ENCODE peak calls at places on chromosomes 5 and 9, in eight cellular contexts. One of them, this sample, is unnamed.

GRCh38 chr5:76403713-76403962 is 553 bp downstream of the IQGAP2 start:
- DNase-seq in adrenal gland: no peak
- DNase-seq in AG10803: no peak
- DNase-seq in fibroblast of lung: no peak
- DNase-seq in HFF-Myc: no peak
- DNase-seq in IMR-90: no peak
- DNase-seq in fibroblast of the aortic adventitia: no peak
- DNase-seq in BJ: no peak
- DNase-seq in this sample: no peak

GRCh38 chr9:136485049-136485647 is 2.3 kb upstream of the SEC16A start:
- DNase-seq in adrenal gland: peak; percentile 77
- DNase-seq in AG10803: peak; percentile 67
- DNase-seq in fibroblast of lung: peak; percentile 72
- DNase-seq in HFF-Myc: peak; percentile 50
- DNase-seq in IMR-90: peak; percentile 61
- DNase-seq in fibroblast of the aortic adventitia: peak; percentile 77
- DNase-seq in BJ: no peak
- DNase-seq in this sample: no peak

GRCh38 chr9:88237454-88238280 is 99.4 kb upstream of the SPATA31C2 start:
- DNase-seq in adrenal gland: no peak
- DNase-seq in AG10803: peak; percentile 34
- DNase-seq in fibroblast of lung: no peak
- DNase-seq in HFF-Myc: no peak
- DNase-seq in IMR-90: no peak
- DNase-seq in fibroblast of the aortic adventitia: peak; percentile 3
- DNase-seq in BJ: no peak
- DNase-seq in this sample: no peak

GRCh38 chr5:172638209-172638768 is 2.8 kb upstream of the NEURL1B start:
- DNase-seq in adrenal gland: no peak
- DNase-seq in AG10803: no peak
- DNase-seq in fibroblast of lung: no peak
- DNase-seq in HFF-Myc: no peak
- DNase-seq in IMR-90: no peak
- DNase-seq in fibroblast of the aortic adventitia: no peak
- DNase-seq in BJ: no peak
- DNase-seq in this sample: no peak

GRCh38 chr9:117377046-117377445 is 37.8 kb downstream of the ASTN2 start:
- DNase-seq in adrenal gland: no peak
- DNase-seq in AG10803: no peak
- DNase-seq in fibroblast of lung: no peak
- DNase-seq in HFF-Myc: no peak
- DNase-seq in IMR-90: no peak
- DNase-seq in fibroblast of the aortic adventitia: no peak
- DNase-seq in BJ: no peak
- DNase-seq in this sample: no peak

GRCh38 chr5:14659821-14660607 is 4.5 kb upstream of the OTULIN start:
- DNase-seq in adrenal gland: no peak
- DNase-seq in AG10803: peak; percentile 65
- DNase-seq in fibroblast of lung: peak; percentile 84
- DNase-seq in HFF-Myc: no peak
- DNase-seq in IMR-90: peak; percentile 89
- DNase-seq in fibroblast of the aortic adventitia: peak; percentile 86
- DNase-seq in BJ: peak; percentile 32
- DNase-seq in this sample: no peak

GRCh38 chr5:149060325-149060724 is 2.5 kb downstream of the SH3TC2 start:
- DNase-seq in adrenal gland: peak; percentile 24
- DNase-seq in AG10803: peak; percentile 43
- DNase-seq in fibroblast of lung: no peak
- DNase-seq in HFF-Myc: no peak
- DNase-seq in IMR-90: peak; percentile 79
- DNase-seq in fibroblast of the aortic adventitia: peak; percentile 44
- DNase-seq in BJ: no peak
- DNase-seq in this sample: no peak

GRCh38 chr5:130335116-130335515 is 430.9 kb downstream of the CHSY3 start:
- DNase-seq in adrenal gland: no peak
- DNase-seq in AG10803: no peak
- DNase-seq in fibroblast of lung: peak; percentile 14
- DNase-seq in HFF-Myc: no peak
- DNase-seq in IMR-90: no peak
- DNase-seq in fibroblast of the aortic adventitia: peak; percentile 7
- DNase-seq in BJ: no peak
- DNase-seq in this sample: no peak

GRCh38 chr5:447501-447900 is 4.5 kb downstream of the EXOC3 start:
- DNase-seq in adrenal gland: no peak
- DNase-seq in AG10803: no peak
- DNase-seq in fibroblast of lung: no peak
- DNase-seq in HFF-Myc: no peak
- DNase-seq in IMR-90: no peak
- DNase-seq in fibroblast of the aortic adventitia: no peak
- DNase-seq in BJ: no peak
- DNase-seq in this sample: no peak

GRCh38 chr9:90808890-90809685 is 7.5 kb downstream of the SYK start:
- DNase-seq in adrenal gland: no peak
- DNase-seq in AG10803: no peak
- DNase-seq in fibroblast of lung: no peak
- DNase-seq in HFF-Myc: no peak
- DNase-seq in IMR-90: no peak
- DNase-seq in fibroblast of the aortic adventitia: no peak
- DNase-seq in BJ: no peak
- DNase-seq in this sample: no peak

GRCh38 chr5:154159343-154159742 is 31.2 kb upstream of the GALNT10 start:
- DNase-seq in adrenal gland: no peak
- DNase-seq in AG10803: peak; percentile 41
- DNase-seq in fibroblast of lung: peak; percentile 8
- DNase-seq in HFF-Myc: no peak
- DNase-seq in IMR-90: peak; percentile 42
- DNase-seq in fibroblast of the aortic adventitia: peak; percentile 38
- DNase-seq in BJ: no peak
- DNase-seq in this sample: no peak

GRCh38 chr9:135012166-135012565 is 75.3 kb upstream of the OLFM1 start:
- DNase-seq in adrenal gland: no peak
- DNase-seq in AG10803: no peak
- DNase-seq in fibroblast of lung: no peak
- DNase-seq in HFF-Myc: no peak
- DNase-seq in IMR-90: no peak
- DNase-seq in fibroblast of the aortic adventitia: no peak
- DNase-seq in BJ: no peak
- DNase-seq in this sample: no peak

GRCh38 chr5:94908889-94909480 is 290.5 kb downstream of the SLF1 start:
- DNase-seq in adrenal gland: no peak
- DNase-seq in AG10803: peak; percentile 41
- DNase-seq in fibroblast of lung: peak; percentile 66
- DNase-seq in HFF-Myc: peak; percentile 19
- DNase-seq in IMR-90: peak; percentile 37
- DNase-seq in fibroblast of the aortic adventitia: peak; percentile 64
- DNase-seq in BJ: no peak
- DNase-seq in this sample: peak; percentile 7

GRCh38 chr9:92180669-92181181 is 65.5 kb upstream of the SPTLC1 start:
- DNase-seq in adrenal gland: peak; percentile 54
- DNase-seq in AG10803: peak; percentile 89
- DNase-seq in fibroblast of lung: peak; percentile 87
- DNase-seq in HFF-Myc: peak; percentile 80
- DNase-seq in IMR-90: peak; percentile 91
- DNase-seq in fibroblast of the aortic adventitia: peak; percentile 58
- DNase-seq in BJ: peak; percentile 67
- DNase-seq in this sample: peak; percentile 3

GRCh38 chr5:159734366-159734765 is 181.9 kb upstream of the ADRA1B start:
- DNase-seq in adrenal gland: no peak
- DNase-seq in AG10803: no peak
- DNase-seq in fibroblast of lung: no peak
- DNase-seq in HFF-Myc: no peak
- DNase-seq in IMR-90: no peak
- DNase-seq in fibroblast of the aortic adventitia: no peak
- DNase-seq in BJ: no peak
- DNase-seq in this sample: no peak

GRCh38 chr5:71865202-71865601 is 146.1 kb downstream of the CARTPT start:
- DNase-seq in adrenal gland: no peak
- DNase-seq in AG10803: peak; percentile 60
- DNase-seq in fibroblast of lung: peak; percentile 18
- DNase-seq in HFF-Myc: no peak
- DNase-seq in IMR-90: peak; percentile 75
- DNase-seq in fibroblast of the aortic adventitia: peak; percentile 94
- DNase-seq in BJ: peak; percentile 44
- DNase-seq in this sample: no peak

GRCh38 chr9:119802115-119802514 is 432.9 kb upstream of the BRINP1 start:
- DNase-seq in adrenal gland: no peak
- DNase-seq in AG10803: no peak
- DNase-seq in fibroblast of lung: no peak
- DNase-seq in HFF-Myc: no peak
- DNase-seq in IMR-90: no peak
- DNase-seq in fibroblast of the aortic adventitia: no peak
- DNase-seq in BJ: no peak
- DNase-seq in this sample: no peak

GRCh38 chr5:172141949-172142319 is 46.1 kb downstream of the STK10 start:
- DNase-seq in adrenal gland: no peak
- DNase-seq in AG10803: no peak
- DNase-seq in fibroblast of lung: no peak
- DNase-seq in HFF-Myc: no peak
- DNase-seq in IMR-90: no peak
- DNase-seq in fibroblast of the aortic adventitia: no peak
- DNase-seq in BJ: no peak
- DNase-seq in this sample: no peak

GRCh38 chr5:103407399-103407798 is 148.8 kb downstream of the MACIR start:
- DNase-seq in adrenal gland: no peak
- DNase-seq in AG10803: peak; percentile 54
- DNase-seq in fibroblast of lung: no peak
- DNase-seq in HFF-Myc: no peak
- DNase-seq in IMR-90: peak; percentile 53
- DNase-seq in fibroblast of the aortic adventitia: no peak
- DNase-seq in BJ: no peak
- DNase-seq in this sample: no peak

GRCh38 chr5:110045153-110045552 is 355.4 kb downstream of the MAN2A1 start:
- DNase-seq in adrenal gland: no peak
- DNase-seq in AG10803: peak; percentile 46
- DNase-seq in fibroblast of lung: peak; percentile 40
- DNase-seq in HFF-Myc: no peak
- DNase-seq in IMR-90: no peak
- DNase-seq in fibroblast of the aortic adventitia: peak; percentile 13
- DNase-seq in BJ: no peak
- DNase-seq in this sample: no peak

GRCh38 chr5:115432691-115433090 is 111.9 kb downstream of the FEM1C start:
- DNase-seq in adrenal gland: no peak
- DNase-seq in AG10803: no peak
- DNase-seq in fibroblast of lung: peak; percentile 83
- DNase-seq in HFF-Myc: no peak
- DNase-seq in IMR-90: peak; percentile 61
- DNase-seq in fibroblast of the aortic adventitia: peak; percentile 33
- DNase-seq in BJ: peak; percentile 44
- DNase-seq in this sample: no peak

GRCh38 chr9:114156658-114157421 is 1.5 kb downstream of the COL27A1 start:
- DNase-seq in adrenal gland: no peak
- DNase-seq in AG10803: peak; percentile 88
- DNase-seq in fibroblast of lung: peak; percentile 85
- DNase-seq in HFF-Myc: peak; percentile 59
- DNase-seq in IMR-90: peak; percentile 84
- DNase-seq in fibroblast of the aortic adventitia: peak; percentile 68
- DNase-seq in BJ: no peak
- DNase-seq in this sample: no peak

GRCh38 chr9:78973906-78974305 is 597.9 kb upstream of the TLE4 start:
- DNase-seq in adrenal gland: no peak
- DNase-seq in AG10803: peak; percentile 4
- DNase-seq in fibroblast of lung: peak; percentile 4
- DNase-seq in HFF-Myc: peak; percentile 41
- DNase-seq in IMR-90: peak; percentile 79
- DNase-seq in fibroblast of the aortic adventitia: peak; percentile 4
- DNase-seq in BJ: peak; percentile 45
- DNase-seq in this sample: no peak

GRCh38 chr5:146052780-146053179 is 52.6 kb downstream of the PLAC8L1 start:
- DNase-seq in adrenal gland: no peak
- DNase-seq in AG10803: no peak
- DNase-seq in fibroblast of lung: no peak
- DNase-seq in HFF-Myc: no peak
- DNase-seq in IMR-90: no peak
- DNase-seq in fibroblast of the aortic adventitia: no peak
- DNase-seq in BJ: no peak
- DNase-seq in this sample: no peak
- TF ChIP-seq CTCF in adrenal gland: no peak
- TF ChIP-seq CTCF in AG10803: peak; percentile 30
- TF ChIP-seq CTCF in fibroblast of lung: peak; percentile 32
- TF ChIP-seq CTCF in HFF-Myc: peak; percentile 24
- TF ChIP-seq CTCF in IMR-90: peak; percentile 27
- TF ChIP-seq CTCF in fibroblast of the aortic adventitia: peak; percentile 25
- TF ChIP-seq CTCF in BJ: peak; percentile 26
- TF ChIP-seq CTCF in this sample: peak; percentile 57

GRCh38 chr9:73152445-73152844 is 780 bp downstream of the ANXA1 start:
- DNase-seq in adrenal gland: no peak
- DNase-seq in AG10803: peak; percentile 76
- DNase-seq in fibroblast of lung: peak; percentile 54
- DNase-seq in HFF-Myc: no peak
- DNase-seq in IMR-90: peak; percentile 65
- DNase-seq in fibroblast of the aortic adventitia: peak; percentile 81
- DNase-seq in BJ: no peak
- DNase-seq in this sample: no peak
- H3K4me3 ChIP-seq in adrenal gland: no peak overlapping the region
- H3K4me3 ChIP-seq in AG10803: peak overlapping the region; percentile 59
- H3K4me3 ChIP-seq in fibroblast of lung: peak overlapping the region; percentile 85
- H3K4me3 ChIP-seq in HFF-Myc: peak overlapping the region; percentile 91
- H3K4me3 ChIP-seq in IMR-90: peak overlapping the region; percentile 96
- H3K4me3 ChIP-seq in fibroblast of the aortic adventitia: peak overlapping the region; percentile 79
- H3K4me3 ChIP-seq in BJ: peak overlapping the region; percentile 52
- H3K4me3 ChIP-seq in this sample: peak overlapping the region; percentile 83

DNA sequence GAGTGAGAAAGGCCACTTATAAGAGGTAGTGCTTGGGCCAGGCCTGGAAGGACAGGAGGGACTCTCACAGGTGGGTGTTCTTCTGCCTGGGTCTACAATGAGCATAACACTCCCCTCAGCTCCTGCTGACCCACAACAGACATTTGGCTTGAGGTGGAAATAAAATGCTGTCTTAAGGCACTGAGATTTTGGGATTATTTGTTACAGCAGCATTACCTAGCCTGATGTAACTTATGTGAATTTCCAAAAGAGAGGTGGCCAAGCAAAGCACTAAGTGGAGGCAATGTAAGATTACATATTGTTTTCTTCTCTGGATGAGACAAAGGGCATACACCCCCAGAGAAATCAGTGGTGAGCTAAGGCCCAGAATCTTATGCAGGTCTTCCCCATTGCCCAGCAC is 221.5 kb downstream of the PAX5 start:
- DNase-seq in adrenal gland: no peak
- DNase-seq in AG10803: no peak
- DNase-seq in fibroblast of lung: no peak
- DNase-seq in HFF-Myc: no peak
- DNase-seq in IMR-90: no peak
- DNase-seq in fibroblast of the aortic adventitia: no peak
- DNase-seq in BJ: no peak
- DNase-seq in this sample: no peak
- TF ChIP-seq CTCF in adrenal gland: no peak
- TF ChIP-seq CTCF in AG10803: no peak
- TF ChIP-seq CTCF in fibroblast of lung: no peak
- TF ChIP-seq CTCF in HFF-Myc: no peak
- TF ChIP-seq CTCF in IMR-90: no peak
- TF ChIP-seq CTCF in fibroblast of the aortic adventitia: no peak
- TF ChIP-seq CTCF in BJ: no peak
- TF ChIP-seq CTCF in this sample: no peak

GRCh38 chr5:132203464-132203818 is 24.2 kb downstream of the P4HA2 start:
- DNase-seq in adrenal gland: no peak
- DNase-seq in AG10803: peak; percentile 47
- DNase-seq in fibroblast of lung: no peak
- DNase-seq in HFF-Myc: no peak
- DNase-seq in IMR-90: peak; percentile 56
- DNase-seq in fibroblast of the aortic adventitia: no peak
- DNase-seq in BJ: no peak
- DNase-seq in this sample: no peak
- H3K4me3 ChIP-seq in adrenal gland: no peak overlapping the region
- H3K4me3 ChIP-seq in AG10803: no peak overlapping the region
- H3K4me3 ChIP-seq in fibroblast of lung: no peak overlapping the region
- H3K4me3 ChIP-seq in HFF-Myc: no peak overlapping the region
- H3K4me3 ChIP-seq in IMR-90: no peak overlapping the region
- H3K4me3 ChIP-seq in fibroblast of the aortic adventitia: no peak overlapping the region
- H3K4me3 ChIP-seq in BJ: no peak overlapping the region
- H3K4me3 ChIP-seq in this sample: no peak overlapping the region